ENCODE peak calls at places on chromosomes 13 and 19, in ten cellular contexts. T is body of pancreas; F is pancreas; Z is breast epithelium; P is activated CD8-positive, alpha-beta T cell treated with anti-CD3 and anti-CD28 coated beads for 36 hours; J is fibroblast of lung; I is left ventricle myocardium inferior; W is GM10248; M is astrocyte; A is cardiac fibroblast. O is an unnamed sample.

GRCh38 chr19:18860302-18860700 is 28.5 kb downstream of the UPF1 start:
- DNase-seq in T (no peak), F (no peak), Z (no peak), P (no peak), J (no peak), I (no peak), W (no peak), M (no peak), A (no peak), O (no peak)

GRCh38 chr19:57350877-57351805 is at the start of gene ZNF304:
- DNase-seq in T (peak; percentile 96), F (peak; percentile 89), Z (peak; percentile 90), P (peak; percentile 93), J (peak; percentile 96), I (peak; percentile 94), W (peak; percentile 96), M (peak; percentile 93), A (peak; percentile 96), O (peak; percentile 75)

GRCh38 chr19:8577247-8577646 is at the start of gene MYO1F:
- DNase-seq in T (peak; percentile 24), F (no peak), Z (no peak), P (no peak), J (no peak), I (peak; percentile 65), W (peak; percentile 72), M (no peak), A (no peak), O (no peak)

GRCh38 chr13:21511841-21512240 is 52.7 kb upstream of the ZDHHC20 start:
- DNase-seq in T (no peak), F (no peak), Z (no peak), P (no peak), J (peak; percentile 89), I (no peak), W (no peak), M (peak; percentile 88), A (peak; percentile 4), O (no peak)

GRCh38 chr19:43078311-43078710 is 4.2 kb downstream of the PSG2 start:
- DNase-seq in T (peak; percentile 10), F (no peak), Z (no peak), P (no peak), J (peak; percentile 87), I (no peak), W (no peak), M (peak; percentile 80), A (peak; percentile 15), O (no peak)

GRCh38 chr19:15841875-15842569 is 26.6 kb upstream of the OR10H1 start:
- DNase-seq in T (no peak), F (no peak), Z (no peak), P (peak; percentile 36), J (no peak), I (no peak), W (no peak), M (no peak), A (no peak), O (no peak)

GRCh38 chr13:113852536-113853517 is 11.0 kb downstream of the GAS6 start:
- DNase-seq in T (no peak), F (peak; percentile 39), Z (peak; percentile 17), P (no peak), J (no peak), I (no peak), W (no peak), M (no peak), A (no peak), O (peak; percentile 69)

GRCh38 chr13:113959198-113959597 is 14.7 kb downstream of the C13orf46 start:
- DNase-seq in T (no peak), F (no peak), Z (no peak), P (peak; percentile 23), J (no peak), I (no peak), W (no peak), M (no peak), A (no peak), O (no peak)

GRCh38 chr19:39553082-39553652 is 13.2 kb upstream of the EID2 start:
- DNase-seq in T (no peak), F (no peak), Z (no peak), P (no peak), J (no peak), I (no peak), W (no peak), M (no peak), A (no peak), O (no peak)

GRCh38 chr19:53132231-53132991 is at the start of gene ZNF415:
- DNase-seq in T (peak; percentile 93), F (peak; percentile 93), Z (peak; percentile 82), P (peak; percentile 87), J (peak; percentile 69), I (peak; percentile 82), W (peak; percentile 69), M (peak; percentile 54), A (peak; percentile 65), O (peak; percentile 74)

GRCh38 chr13:31545616-31546015 is 193.7 kb upstream of the RXFP2 start:
- DNase-seq in T (no peak), F (no peak), Z (no peak), P (no peak), J (peak; percentile 6), I (no peak), W (no peak), M (no peak), A (peak; percentile 56), O (no peak)

GRCh38 chr13:76812971-76813691 is 73.1 kb downstream of the KCTD12 start:
- DNase-seq in T (peak; percentile 35), F (no peak), Z (no peak), P (no peak), J (no peak), I (peak; percentile 68), W (no peak), M (no peak), A (peak; percentile 57), O (no peak)
- TF ChIP-seq CTCF in T (no peak), F (no peak), Z (no peak), P (no peak), J (no peak), I (no peak), W (no peak), M (no peak), A (no peak), O (no peak)

GRCh38 chr13:37069597-37070103 is 10.2 kb upstream of the SUPT20H start:
- DNase-seq in T (no peak), F (no peak), Z (no peak), P (no peak), J (no peak), I (no peak), W (no peak), M (no peak), A (no peak), O (peak; percentile 79)

GRCh38 chr13:37067874-37068273 is 8.4 kb upstream of the SUPT20H start:
- DNase-seq in T (no peak), F (no peak), Z (no peak), P (no peak), J (no peak), I (no peak), W (no peak), M (no peak), A (no peak), O (no peak)

GRCh38 chr13:37070145-37070695 is 10.7 kb upstream of the SUPT20H start:
- DNase-seq in T (no peak), F (no peak), Z (no peak), P (no peak), J (no peak), I (no peak), W (no peak), M (no peak), A (no peak), O (no peak)

GRCh38 chr13:37070956-37071355 is 11.5 kb upstream of the SUPT20H start:
- DNase-seq in T (no peak), F (no peak), Z (no peak), P (no peak), J (peak; percentile 56), I (no peak), W (no peak), M (peak; percentile 38), A (no peak), O (no peak)

DNA sequence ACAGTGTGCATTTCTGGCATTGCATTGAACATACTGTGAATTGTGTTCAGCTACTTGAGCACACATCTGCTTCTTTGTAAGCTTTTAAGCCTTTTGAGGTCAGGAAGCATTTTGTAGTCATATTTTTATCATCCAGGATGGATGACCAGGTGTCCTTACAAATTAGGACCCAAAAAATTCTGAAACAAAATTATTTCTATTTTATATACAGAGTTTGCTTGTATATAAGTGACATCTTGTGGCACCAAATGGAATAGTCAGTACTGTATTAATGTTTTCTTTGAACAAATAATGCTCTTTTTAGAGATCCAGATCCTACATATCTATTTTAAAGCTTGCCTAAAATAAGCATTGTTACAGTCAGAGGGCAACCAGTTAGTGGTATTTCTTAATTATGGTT is 9.5 kb upstream of the SUPT20H start:
- DNase-seq in T (no peak), F (no peak), Z (no peak), P (no peak), J (peak; percentile 12), I (no peak), W (no peak), M (no peak), A (peak; percentile 44), O (no peak)
- TF ChIP-seq CTCF in T (no peak), F (no peak), Z (no peak), P (no peak), J (no peak), I (peak; percentile 17), W (peak; percentile 13), M (peak; percentile 16), A (peak; percentile 40), O (no peak)

DNA sequence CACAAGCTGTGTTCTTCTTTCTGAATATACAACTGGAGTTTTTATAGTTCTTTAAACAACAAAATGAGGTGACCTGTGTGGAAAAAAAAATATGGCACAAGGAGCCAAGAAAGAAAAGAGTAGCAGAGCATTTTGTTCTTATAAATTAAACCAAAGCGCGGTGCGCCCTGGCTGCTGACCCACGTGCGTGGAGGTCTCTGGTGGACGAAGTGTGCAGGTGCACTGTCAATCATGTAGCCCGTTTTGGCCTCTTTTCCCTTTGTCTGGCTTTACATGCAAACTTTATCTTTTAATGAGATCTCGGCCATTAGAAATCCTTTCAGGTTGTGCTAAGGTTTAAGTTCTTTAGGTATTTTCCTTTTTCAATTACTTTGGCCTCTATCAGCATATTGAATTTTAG is 443.8 kb upstream of the SLC10A2 start:
- DNase-seq in T (no peak), F (no peak), Z (no peak), P (peak; percentile 2), J (no peak), I (no peak), W (no peak), M (no peak), A (no peak), O (peak; percentile 47)
- TF ChIP-seq CTCF in T (no peak), F (no peak), Z (no peak), P (no peak), J (no peak), I (no peak), W (no peak), M (no peak), A (no peak), O (no peak)

DNA sequence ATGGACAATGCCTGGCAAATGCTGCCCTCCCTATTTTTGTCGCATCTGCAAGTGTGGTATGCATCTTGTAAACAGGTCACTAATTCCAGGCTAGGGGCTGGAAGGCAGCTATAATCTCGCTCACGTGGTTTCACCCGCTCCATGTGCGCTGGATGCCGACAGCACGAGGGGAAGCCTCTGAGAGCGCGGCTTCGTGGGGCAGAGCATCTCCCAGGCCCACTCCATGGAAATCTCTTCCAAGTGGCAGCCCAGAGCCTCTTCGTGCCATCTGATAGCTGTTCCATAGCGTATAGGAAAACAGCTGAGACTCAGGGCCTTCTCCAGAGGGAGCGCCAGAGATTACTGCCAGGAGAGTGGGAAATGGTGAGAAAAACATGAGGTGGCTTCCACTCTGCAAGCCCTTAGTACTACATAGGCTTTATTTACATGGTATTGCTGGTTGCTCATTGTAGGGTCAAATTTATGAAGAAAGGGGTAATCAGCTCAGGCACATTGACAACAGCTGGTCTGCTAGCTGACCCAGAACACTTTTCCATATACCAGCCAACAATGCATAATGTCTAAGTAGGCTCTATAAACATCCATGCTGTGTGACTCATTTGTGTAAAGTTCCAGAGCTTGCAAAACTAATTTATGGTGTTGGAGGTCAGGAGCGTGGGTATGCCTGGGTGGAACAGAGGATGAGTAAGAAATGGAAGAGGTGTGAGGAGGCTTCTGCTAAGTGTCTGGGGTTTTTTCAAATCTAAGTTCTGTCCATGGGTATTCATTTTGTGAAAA is 165.2 kb downstream of the SHISA2 start:
- DNase-seq in T (no peak), F (no peak), Z (no peak), P (peak; percentile 21), J (peak; percentile 92), I (no peak), W (no peak), M (peak; percentile 90), A (peak; percentile 51), O (no peak)
- TF ChIP-seq CTCF in T (no peak), F (no peak), Z (no peak), P (no peak), J (no peak), I (no peak), W (no peak), M (no peak), A (no peak), O (no peak)